ENCODE peak calls at places on chromosomes 3 and 15, in eight cellular contexts. H is heart left ventricle, E is SJSA1, V is dorsolateral prefrontal cortex, T is fibroblast of lung, F is neural progenitor cell, M is ovary, R is psoas muscle. L is an unnamed sample.

GRCh38 chr3:86938706-86939105 is 52.2 kb downstream of the VGLL3 start:
- DNase-seq in H (no peak), E (no peak), V (no peak), T (peak), F (no peak), M (no peak), R (no peak), L (no peak)

GRCh38 chr3:14472471-14473351 is 67.4 kb downstream of the GRIP2 start:
- DNase-seq in H (no peak), E (peak), V (no peak), T (peak), F (no peak), M (peak), R (no peak), L (no peak)

GRCh38 chr15:29018406-29018805 is 132.6 kb downstream of the APBA2 start:
- DNase-seq in H (no peak), E (no peak), V (no peak), T (no peak), F (no peak), M (no peak), R (no peak), L (no peak)

GRCh38 chr15:37093480-37094410 is 6.6 kb downstream of the MEIS2 start:
- DNase-seq in H (peak), E (no peak), V (no peak), T (peak), F (no peak), M (no peak), R (no peak), L (no peak)

GRCh38 chr3:128488995-128489859 is 3.8 kb downstream of the GATA2 start:
- DNase-seq in H (peak), E (peak), V (no peak), T (peak), F (peak), M (no peak), R (peak), L (peak)

GRCh38 chr3:35081902-35082301 is 557.4 kb upstream of the ARPP21 start:
- DNase-seq in H (no peak), E (no peak), V (no peak), T (no peak), F (no peak), M (no peak), R (no peak), L (no peak)

GRCh38 chr3:143502101-143502500 is 346.2 kb downstream of the SLC9A9 start:
- DNase-seq in H (no peak), E (no peak), V (no peak), T (no peak), F (peak), M (no peak), R (no peak), L (no peak)

GRCh38 chr3:176633511-176633910 is 563.8 kb downstream of the TBL1XR1 start:
- DNase-seq in H (no peak), E (no peak), V (no peak), T (no peak), F (peak), M (no peak), R (no peak), L (no peak)

GRCh38 chr3:187852842-187853727 is 107.8 kb upstream of the BCL6 start:
- DNase-seq in H (no peak), E (peak), V (no peak), T (peak), F (no peak), M (no peak), R (no peak), L (no peak)

GRCh38 chr3:38084019-38084968 is 45.3 kb downstream of the DLEC1 start:
- DNase-seq in H (no peak), E (peak), V (no peak), T (peak), F (peak), M (no peak), R (peak), L (no peak)

GRCh38 chr15:33547876-33548275 is 237.1 kb downstream of the RYR3 start:
- DNase-seq in H (peak), E (no peak), V (no peak), T (peak), F (peak), M (peak), R (peak), L (no peak)

GRCh38 chr3:40713795-40714194 is 189.0 kb downstream of the ZNF621 start:
- DNase-seq in H (no peak), E (no peak), V (no peak), T (no peak), F (no peak), M (no peak), R (no peak), L (no peak)

GRCh38 chr15:41661078-41661528 is 898 bp downstream of the MGA start:
- DNase-seq in H (no peak), E (no peak), V (no peak), T (no peak), F (no peak), M (no peak), R (no peak), L (no peak)

GRCh38 chr15:74643368-74644204 is 27.9 kb downstream of the CLK3 start:
- DNase-seq in H (no peak), E (no peak), V (no peak), T (no peak), F (no peak), M (no peak), R (no peak), L (no peak)

GRCh38 chr3:196186661-196187573 is 24.3 kb downstream of the ZDHHC19 start:
- DNase-seq in H (no peak), E (no peak), V (peak), T (no peak), F (peak), M (peak), R (no peak), L (no peak)

GRCh38 chr3:37564518-37564917 is 297.2 kb upstream of the CTDSPL start:
- DNase-seq in H (no peak), E (no peak), V (no peak), T (no peak), F (no peak), M (no peak), R (no peak), L (no peak)

GRCh38 chr15:68145706-68146105 is 59.4 kb downstream of the CALML4 start:
- DNase-seq in H (no peak), E (no peak), V (no peak), T (peak), F (no peak), M (no peak), R (no peak), L (no peak)

GRCh38 chr3:156477306-156477705 is 77.6 kb downstream of the SSR3 start:
- DNase-seq in H (peak), E (peak), V (no peak), T (peak), F (peak), M (no peak), R (no peak), L (no peak)

GRCh38 chr3:130838898-130839572 is 54.8 kb upstream of the ATP2C1 start:
- DNase-seq in H (no peak), E (no peak), V (no peak), T (no peak), F (no peak), M (no peak), R (no peak), L (no peak)

GRCh38 chr3:146679995-146680394 is 74.8 kb upstream of the PLSCR5 start:
- DNase-seq in H (no peak), E (no peak), V (no peak), T (no peak), F (no peak), M (no peak), R (no peak), L (no peak)
- H3K27ac ChIP-seq in H (no peak), E (no peak), V (no peak), T (no peak), F (no peak), M (no peak), R (no peak), L (no peak)

DNA sequence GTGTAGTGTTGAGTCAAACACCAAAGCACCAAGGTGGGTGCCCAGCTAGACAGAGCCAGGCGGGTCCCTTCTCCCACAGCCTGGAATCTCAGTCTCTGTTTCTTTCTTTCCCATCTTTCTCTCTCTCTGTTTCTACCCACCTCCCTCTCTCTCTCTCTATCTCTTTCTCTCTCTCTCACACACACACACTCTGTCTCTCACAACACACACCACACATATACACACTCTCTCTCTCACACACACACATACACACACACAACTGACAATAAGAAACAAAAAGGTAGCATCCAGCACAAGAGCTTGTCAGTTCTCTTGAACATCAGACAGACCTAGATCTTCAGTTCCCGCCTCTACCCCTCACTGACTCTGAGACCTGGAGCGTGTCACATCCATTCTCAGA is 2.4 kb downstream of the TMEM40 start:
- DNase-seq in H (no peak), E (no peak), V (no peak), T (no peak), F (no peak), M (no peak), R (no peak), L (no peak)
- H3K4me3 ChIP-seq in H (no peak), E (no peak), V (no peak), T (no peak), F (no peak), M (no peak), R (no peak), L (no peak)

GRCh38 chr3:170517251-170517945 is 68.5 kb downstream of the SLC7A14 start:
- DNase-seq in H (no peak), E (no peak), V (no peak), T (no peak), F (no peak), M (no peak), R (no peak), L (no peak)

GRCh38 chr3:170523248-170523647 is 62.6 kb downstream of the SLC7A14 start:
- DNase-seq in H (no peak), E (no peak), V (no peak), T (peak), F (no peak), M (no peak), R (no peak), L (no peak)

GRCh38 chr3:170524072-170524471 is 61.8 kb downstream of the SLC7A14 start:
- DNase-seq in H (no peak), E (no peak), V (no peak), T (peak), F (no peak), M (no peak), R (no peak), L (no peak)

GRCh38 chr3:170522171-170522570 is 63.7 kb downstream of the SLC7A14 start:
- DNase-seq in H (no peak), E (peak), V (no peak), T (no peak), F (no peak), M (no peak), R (no peak), L (no peak)

GRCh38 chr3:170520996-170521395 is 64.9 kb downstream of the SLC7A14 start:
- DNase-seq in H (no peak), E (no peak), V (no peak), T (peak), F (no peak), M (no peak), R (no peak), L (no peak)
- H3K27ac ChIP-seq in H (no peak), E (no peak), V (no peak), T (no peak), F (no peak), M (no peak), R (no peak), L (no peak)

DNA sequence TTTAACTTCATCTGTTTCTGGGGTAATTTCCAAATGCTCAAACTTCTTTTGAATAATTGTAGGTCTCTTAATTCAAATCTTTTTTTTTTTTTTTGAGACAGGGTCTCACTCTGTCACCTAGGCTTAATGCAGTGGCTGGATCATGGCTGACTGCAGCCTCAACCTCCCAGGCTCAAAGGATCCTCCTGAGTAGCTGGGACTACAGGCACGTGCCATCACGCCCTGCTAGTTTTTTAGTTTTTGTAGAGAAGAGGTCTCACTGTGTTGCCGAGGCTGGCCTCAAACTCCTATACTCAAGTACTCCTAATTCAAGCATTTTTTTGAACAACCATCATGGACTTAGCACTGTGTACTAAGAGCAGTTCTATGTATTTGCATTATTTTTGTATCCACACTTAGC is 3.8 kb upstream of the SIAH2 start:
- DNase-seq in H (no peak), E (no peak), V (no peak), T (no peak), F (no peak), M (no peak), R (no peak), L (no peak)
- H3K4me3 ChIP-seq in H (no peak), E (no peak), V (no peak), T (no peak), F (no peak), M (no peak), R (no peak), L (no peak)